ENCODE peak calls at places on chromosome 4, in six cellular contexts. Q, J, U, M, C and X are unnamed samples.

GRCh38 chr4:71261633-71262121 is 77.1 kb upstream of the SLC4A4 start:
- DNase-seq in Q (peak), J (no peak), U (no peak), M (no peak), C (no peak), X (no peak)

GRCh38 chr4:6270691-6271121 is 1.1 kb downstream of the WFS1 start:
- DNase-seq in Q (no peak), J (no peak), U (no peak), M (no peak), C (no peak), X (no peak)

GRCh38 chr4:81214518-81215218 is 354 bp downstream of the PRKG2 start:
- DNase-seq in Q (no peak), J (no peak), U (no peak), M (no peak), C (no peak), X (no peak)

GRCh38 chr4:118783887-118784286 is 52.0 kb downstream of the SEC24D start:
- DNase-seq in Q (no peak), J (no peak), U (no peak), M (no peak), C (no peak), X (no peak)

GRCh38 chr4:69039071-69039470 is 57.2 kb upstream of the UGT2B7 start:
- DNase-seq in Q (no peak), J (no peak), U (no peak), M (no peak), C (no peak), X (no peak)

GRCh38 chr4:150348079-150348478 is 233.9 kb upstream of the MAB21L2 start:
- DNase-seq in Q (no peak), J (peak), U (no peak), M (no peak), C (no peak), X (no peak)

GRCh38 chr4:35465096-35465495 is 779.2 kb downstream of the ARAP2 start:
- DNase-seq in Q (no peak), J (no peak), U (no peak), M (no peak), C (no peak), X (no peak)

GRCh38 chr4:184293552-184293951 is 75.9 kb upstream of the ENPP6 start:
- DNase-seq in Q (no peak), J (no peak), U (no peak), M (peak), C (no peak), X (no peak)

GRCh38 chr4:10582059-10582686 is 102.4 kb downstream of the CLNK start:
- DNase-seq in Q (no peak), J (peak), U (no peak), M (peak), C (peak), X (peak)

GRCh38 chr4:23857353-23857752 is 32.5 kb downstream of the PPARGC1A start:
- DNase-seq in Q (no peak), J (no peak), U (no peak), M (peak), C (no peak), X (no peak)

GRCh38 chr4:86749121-86749520 is 100.1 kb downstream of the SLC10A6 start:
- DNase-seq in Q (no peak), J (no peak), U (no peak), M (no peak), C (no peak), X (no peak)

GRCh38 chr4:86741841-86742240 is 107.3 kb downstream of the SLC10A6 start:
- DNase-seq in Q (no peak), J (no peak), U (no peak), M (no peak), C (no peak), X (no peak)

GRCh38 chr4:86744570-86744969 is 104.6 kb downstream of the SLC10A6 start:
- DNase-seq in Q (no peak), J (no peak), U (no peak), M (no peak), C (no peak), X (no peak)
- TF ChIP-seq ZNF274 in Q (no peak), J (no peak), U (no peak), M (no peak), C (no peak), X (no peak)

GRCh38 chr4:100839712-100840111 is 321.9 kb upstream of the EMCN start:
- DNase-seq in Q (no peak), J (no peak), U (no peak), M (no peak), C (no peak), X (no peak)

GRCh38 chr4:100841911-100842310 is 324.1 kb upstream of the EMCN start:
- DNase-seq in Q (no peak), J (no peak), U (no peak), M (no peak), C (no peak), X (no peak)

GRCh38 chr4:100836929-100837328 is 319.1 kb upstream of the EMCN start:
- DNase-seq in Q (no peak), J (no peak), U (no peak), M (no peak), C (no peak), X (no peak)

GRCh38 chr4:100842856-100843255 is 325.0 kb upstream of the EMCN start:
- DNase-seq in Q (no peak), J (no peak), U (no peak), M (no peak), C (no peak), X (no peak)

DNA sequence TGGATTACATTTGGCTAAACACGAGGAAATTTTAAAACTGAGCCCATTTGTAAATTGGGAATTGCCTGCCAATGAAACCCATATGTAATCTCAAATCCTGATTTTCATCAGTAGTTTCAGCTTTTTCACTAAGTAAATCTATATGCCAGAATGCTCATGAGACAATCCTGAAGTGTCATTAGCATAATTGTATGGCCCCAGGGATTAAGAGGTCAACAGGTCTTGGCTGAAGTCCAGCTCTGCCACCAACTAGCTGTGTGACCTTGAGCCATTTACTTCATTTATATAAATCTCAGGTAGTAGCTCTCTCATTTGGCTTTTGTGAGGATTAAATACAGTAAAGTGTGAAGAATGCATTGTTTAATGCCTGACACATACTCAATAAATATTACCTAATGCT is 320.5 kb upstream of the EMCN start:
- DNase-seq in Q (no peak), J (no peak), U (no peak), M (no peak), C (no peak), X (no peak)
- TF ChIP-seq ZNF274 in Q (no peak), J (no peak), U (no peak), M (no peak), C (no peak), X (no peak)

GRCh38 chr4:56876264-56876663 is 31.4 kb upstream of the REST start:
- DNase-seq in Q (no peak), J (no peak), U (no peak), M (no peak), C (no peak), X (no peak)

GRCh38 chr4:56874918-56875317 is 32.8 kb upstream of the REST start:
- DNase-seq in Q (no peak), J (no peak), U (no peak), M (no peak), C (no peak), X (no peak)

GRCh38 chr4:56870927-56871326 is 36.8 kb upstream of the REST start:
- DNase-seq in Q (no peak), J (no peak), U (no peak), M (no peak), C (no peak), X (no peak)

GRCh38 chr4:56871357-56871993 is 36.2 kb upstream of the REST start:
- DNase-seq in Q (no peak), J (no peak), U (no peak), M (no peak), C (no peak), X (peak)

GRCh38 chr4:56874166-56874565 is 33.5 kb upstream of the REST start:
- DNase-seq in Q (no peak), J (no peak), U (peak), M (no peak), C (no peak), X (peak)
- TF ChIP-seq ZNF274 in Q (no peak), J (no peak), U (no peak), M (no peak), C (no peak), X (no peak)

DNA sequence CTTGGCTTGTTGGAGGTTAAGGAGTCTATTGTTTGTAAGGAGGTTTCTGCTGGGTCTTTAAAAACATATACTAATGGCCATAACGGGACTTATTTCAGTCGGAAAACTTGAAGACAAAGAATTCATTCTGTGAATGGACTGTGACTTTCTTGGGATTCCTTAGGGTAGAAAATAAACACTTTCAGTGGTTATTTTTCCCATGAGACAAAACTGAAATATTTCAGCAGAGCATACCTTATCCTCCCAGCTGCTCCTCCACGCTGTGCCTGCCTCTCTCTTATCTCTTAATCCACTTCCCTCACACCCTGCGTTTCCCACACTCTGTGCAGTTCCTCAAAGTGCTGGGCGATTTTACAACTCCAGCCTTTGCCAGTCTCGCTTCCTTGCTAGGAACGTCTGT is 47.1 kb upstream of the SORBS2 start:
- DNase-seq in Q (no peak), J (no peak), U (no peak), M (no peak), C (no peak), X (no peak)
- TF ChIP-seq ZNF274 in Q (no peak), J (no peak), U (no peak), M (no peak), C (no peak), X (no peak)

DNA sequence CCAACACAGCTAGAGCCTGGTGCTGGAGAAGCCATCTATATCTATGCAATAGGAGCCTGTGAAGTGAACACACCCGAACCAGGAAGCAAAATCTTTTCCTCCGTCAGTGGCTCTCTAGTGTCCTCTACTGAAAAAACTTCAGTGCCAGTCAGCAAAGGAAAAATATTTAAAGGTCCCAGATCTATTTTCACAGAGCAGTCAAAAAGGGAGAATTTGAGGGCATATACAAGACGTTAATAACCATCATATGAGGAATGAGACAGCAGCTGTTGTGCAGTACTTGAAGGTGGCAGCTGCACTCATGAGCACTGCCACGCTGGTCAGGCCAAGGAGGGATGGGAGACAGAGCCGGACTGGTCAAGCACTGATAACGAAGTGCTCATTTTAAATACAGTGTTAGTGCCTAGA is 14.4 kb downstream of the MCUB start:
- DNase-seq in Q (no peak), J (no peak), U (no peak), M (peak), C (no peak), X (no peak)
- TF ChIP-seq ZNF274 in Q (no peak), J (no peak), U (no peak), M (no peak), C (no peak), X (no peak)

GRCh38 chr4:83205760-83206159 is 78.8 kb downstream of the COQ2 start:
- DNase-seq in Q (no peak), J (no peak), U (no peak), M (no peak), C (no peak), X (no peak)

GRCh38 chr4:83208371-83208770 is 76.2 kb downstream of the COQ2 start:
- DNase-seq in Q (no peak), J (no peak), U (no peak), M (no peak), C (no peak), X (no peak)

GRCh38 chr4:83204731-83205130 is 79.9 kb downstream of the COQ2 start:
- DNase-seq in Q (no peak), J (no peak), U (no peak), M (no peak), C (no peak), X (no peak)

GRCh38 chr4:83208776-83209365 is 75.7 kb downstream of the COQ2 start:
- DNase-seq in Q (no peak), J (no peak), U (no peak), M (no peak), C (no peak), X (no peak)

DNA sequence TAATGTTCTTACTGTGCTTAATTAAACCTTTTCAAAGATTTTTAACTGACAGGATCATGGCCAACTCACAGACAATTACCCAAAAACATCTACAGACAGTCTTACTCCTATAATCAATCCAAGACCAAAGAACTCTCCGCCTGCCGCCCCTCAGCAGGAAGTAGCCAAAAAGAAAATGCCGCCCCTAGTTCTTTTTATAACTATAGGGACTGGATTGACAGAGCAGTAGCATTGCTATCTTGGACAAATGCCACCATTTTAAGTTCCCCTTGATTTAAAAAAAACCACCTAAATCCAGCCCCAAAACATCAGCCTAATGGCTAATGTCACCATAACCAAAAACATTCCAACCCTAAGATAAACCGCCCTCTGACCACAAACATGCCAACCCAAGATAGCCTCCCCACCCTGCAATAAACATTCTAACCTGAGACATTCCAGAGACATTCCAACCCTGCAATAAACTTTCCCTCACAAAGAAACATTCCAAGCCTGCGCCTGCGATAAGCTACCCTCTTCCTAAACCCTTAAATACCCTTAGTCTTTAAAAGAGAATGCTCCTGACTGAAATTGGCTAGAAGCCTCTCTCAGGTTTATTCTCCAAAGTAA is 77.0 kb downstream of the COQ2 start:
- DNase-seq in Q (no peak), J (peak), U (no peak), M (no peak), C (no peak), X (no peak)
- TF ChIP-seq ZNF274 in Q (no peak), J (no peak), U (no peak), M (no peak), C (no peak), X (no peak)

GRCh38 chr4:98661356-98662054 is 3.1 kb upstream of the TSPAN5 start:
- DNase-seq in Q (no peak), J (peak), U (no peak), M (no peak), C (no peak), X (no peak)
- TF ChIP-seq ZNF274 in Q (no peak), J (no peak), U (no peak), M (no peak), C (no peak), X (no peak)

GRCh38 chr4:114563536-114564315 is 34.9 kb upstream of the UGT8 start:
- DNase-seq in Q (no peak), J (no peak), U (no peak), M (no peak), C (no peak), X (no peak)

GRCh38 chr4:114558446-114559020 is 40.1 kb upstream of the UGT8 start:
- DNase-seq in Q (no peak), J (peak), U (no peak), M (no peak), C (no peak), X (no peak)

GRCh38 chr4:114562176-114562904 is 36.3 kb upstream of the UGT8 start:
- DNase-seq in Q (no peak), J (no peak), U (peak), M (no peak), C (no peak), X (peak)

DNA sequence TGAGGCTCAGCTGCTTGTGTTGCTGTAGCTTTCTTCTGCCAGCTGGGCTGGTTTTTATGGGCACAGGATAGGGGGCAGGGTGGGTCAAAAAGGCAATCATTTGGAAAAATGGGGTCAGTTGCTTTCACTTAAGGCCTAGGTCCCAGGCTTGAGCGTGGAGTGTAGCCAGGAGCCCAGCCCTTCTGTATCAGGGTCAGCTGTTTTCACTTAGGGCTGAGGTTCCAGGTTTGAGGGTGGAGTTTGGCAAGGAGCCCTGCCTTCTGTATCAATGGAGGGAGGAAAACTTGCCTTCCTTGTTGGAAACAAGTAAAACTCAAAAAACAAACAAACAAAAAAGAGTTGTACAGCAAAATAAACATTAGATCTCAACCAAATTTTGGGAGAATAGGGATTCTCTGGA is 37.0 kb upstream of the UGT8 start:
- DNase-seq in Q (no peak), J (no peak), U (no peak), M (no peak), C (no peak), X (no peak)
- TF ChIP-seq ZNF274 in Q (no peak), J (no peak), U (no peak), M (no peak), C (no peak), X (no peak)

DNA sequence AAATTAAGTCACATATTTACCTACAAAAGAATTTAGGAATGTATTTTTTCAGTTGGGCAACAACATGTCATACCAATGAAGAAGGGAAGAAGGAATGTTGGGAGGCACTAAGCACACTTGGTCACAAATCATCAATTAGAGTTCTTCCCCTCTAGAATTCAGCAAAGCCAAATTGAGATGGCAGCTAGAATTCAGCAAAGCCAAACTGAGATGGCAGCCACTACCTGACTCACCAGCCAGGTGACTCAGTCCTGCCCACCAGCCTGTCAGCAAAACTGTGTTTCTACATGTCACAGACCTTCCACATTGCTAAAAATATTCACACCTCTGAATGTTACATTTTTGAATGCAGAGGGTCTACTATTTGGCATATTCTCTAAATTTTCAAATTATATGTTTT is 63.2 kb upstream of the NOCT start:
- DNase-seq in Q (no peak), J (no peak), U (no peak), M (no peak), C (no peak), X (no peak)
- TF ChIP-seq ZNF274 in Q (no peak), J (no peak), U (no peak), M (no peak), C (no peak), X (no peak)

DNA sequence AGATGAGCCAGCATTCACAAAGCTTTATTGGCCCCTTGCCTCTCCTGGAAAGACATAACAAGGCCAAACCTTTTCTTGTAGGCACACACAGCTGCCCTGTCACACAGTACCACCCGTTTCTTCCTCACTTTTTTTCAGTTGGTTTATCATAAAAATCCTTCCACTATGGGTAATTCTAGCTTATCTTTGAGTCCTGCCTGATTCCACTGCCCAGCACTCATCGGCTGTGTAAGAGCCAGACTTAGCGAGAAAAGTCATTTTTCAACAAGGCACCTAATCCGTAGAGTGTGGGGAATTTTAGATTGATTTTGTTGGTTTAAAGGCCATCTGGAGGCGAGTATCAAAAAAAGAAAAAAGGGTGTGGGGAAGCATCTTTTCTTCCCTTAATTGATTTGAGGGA is 134.3 kb downstream of the TET2 start:
- DNase-seq in Q (no peak), J (no peak), U (no peak), M (no peak), C (no peak), X (no peak)
- TF ChIP-seq ZNF274 in Q (no peak), J (no peak), U (no peak), M (no peak), C (no peak), X (no peak)